ENCODE peak calls at places on chromosome 13, in seven cellular contexts. E, T, D, V, R, A and W are unnamed samples.

GRCh38 chr13:60328073-60328472 is 68.9 kb upstream of the TDRD3 start:
- DNase-seq in E (peak), T (no peak), D (no peak), V (no peak), R (no peak), A (no peak), W (no peak)

GRCh38 chr13:73223372-73223781 is 164.6 kb downstream of the KLF5 start:
- DNase-seq in E (no peak), T (no peak), D (peak), V (no peak), R (no peak), A (no peak), W (no peak)

GRCh38 chr13:29849071-29849541 is 1.3 kb downstream of the UBL3 start:
- DNase-seq in E (peak), T (peak), D (peak), V (no peak), R (peak), A (no peak), W (no peak)

GRCh38 chr13:42039946-42040729 is 8.3 kb upstream of the DGKH start:
- DNase-seq in E (peak), T (peak), D (peak), V (peak), R (peak), A (peak), W (peak)

GRCh38 chr13:96958286-96958891 is 35.9 kb downstream of the OXGR1 start:
- DNase-seq in E (peak), T (peak), D (peak), V (peak), R (peak), A (peak), W (peak)

GRCh38 chr13:21670883-21671792 is at the start of gene FGF9:
- DNase-seq in E (peak), T (peak), D (peak), V (peak), R (peak), A (peak), W (peak)

GRCh38 chr13:44734204-44734707 is 158.1 kb upstream of the TSC22D1 start:
- DNase-seq in E (peak), T (no peak), D (peak), V (no peak), R (peak), A (no peak), W (peak)

GRCh38 chr13:112697756-112698655 is 8.2 kb downstream of the ATP11A start:
- DNase-seq in E (no peak), T (no peak), D (no peak), V (no peak), R (no peak), A (no peak), W (no peak)

GRCh38 chr13:83449666-83450395 is 432.4 kb downstream of the SLITRK1 start:
- DNase-seq in E (peak), T (no peak), D (peak), V (peak), R (no peak), A (no peak), W (peak)

GRCh38 chr13:109568273-109568900 is 218.0 kb downstream of the IRS2 start:
- DNase-seq in E (peak), T (no peak), D (no peak), V (no peak), R (no peak), A (no peak), W (no peak)

GRCh38 chr13:85586422-85586831 is 212.8 kb downstream of the SLITRK6 start:
- DNase-seq in E (peak), T (no peak), D (peak), V (peak), R (no peak), A (no peak), W (peak)

GRCh38 chr13:49714757-49715156 is 23.5 kb upstream of the EBPL start:
- DNase-seq in E (no peak), T (no peak), D (no peak), V (no peak), R (no peak), A (no peak), W (no peak)

GRCh38 chr13:59230484-59231264 is 933.1 kb downstream of the DIAPH3 start:
- DNase-seq in E (no peak), T (no peak), D (no peak), V (no peak), R (no peak), A (no peak), W (no peak)

GRCh38 chr13:59236979-59237378 is 926.7 kb downstream of the DIAPH3 start:
- DNase-seq in E (no peak), T (no peak), D (no peak), V (no peak), R (no peak), A (no peak), W (no peak)

DNA sequence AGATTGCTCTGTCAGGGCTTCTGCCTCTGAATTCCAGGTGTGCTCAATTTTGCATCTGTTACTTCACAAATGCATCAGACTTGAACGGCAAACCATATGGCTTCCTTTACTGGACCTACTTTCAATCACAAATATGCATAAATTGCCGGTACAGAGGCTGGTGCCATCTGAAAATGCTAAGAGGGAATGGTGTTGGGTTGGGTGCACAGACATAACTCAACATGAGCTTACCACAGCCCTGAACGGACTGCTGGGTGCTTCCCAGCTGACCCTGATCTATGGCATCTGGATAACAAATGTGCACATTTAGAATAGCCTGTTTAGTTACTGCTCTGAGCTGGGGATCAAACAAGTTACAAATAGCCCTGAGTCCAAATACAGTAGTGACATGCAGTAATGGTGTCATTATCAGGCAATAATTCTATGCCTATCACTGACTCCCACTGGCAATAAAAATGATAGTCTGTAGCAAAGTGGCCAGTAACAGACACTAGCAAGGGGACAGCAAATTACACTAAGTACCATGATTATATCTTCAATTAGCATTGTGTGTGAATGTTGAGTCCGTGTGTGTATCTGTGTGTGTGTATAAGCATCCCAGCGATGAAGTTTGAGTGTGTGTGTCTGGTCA is 927.3 kb downstream of the DIAPH3 start:
- DNase-seq in E (no peak), T (no peak), D (no peak), V (no peak), R (no peak), A (no peak), W (no peak)
- TF ChIP-seq CTCF in E (no peak), T (no peak), D (no peak), V (no peak), R (no peak), A (no peak), W (no peak)

DNA sequence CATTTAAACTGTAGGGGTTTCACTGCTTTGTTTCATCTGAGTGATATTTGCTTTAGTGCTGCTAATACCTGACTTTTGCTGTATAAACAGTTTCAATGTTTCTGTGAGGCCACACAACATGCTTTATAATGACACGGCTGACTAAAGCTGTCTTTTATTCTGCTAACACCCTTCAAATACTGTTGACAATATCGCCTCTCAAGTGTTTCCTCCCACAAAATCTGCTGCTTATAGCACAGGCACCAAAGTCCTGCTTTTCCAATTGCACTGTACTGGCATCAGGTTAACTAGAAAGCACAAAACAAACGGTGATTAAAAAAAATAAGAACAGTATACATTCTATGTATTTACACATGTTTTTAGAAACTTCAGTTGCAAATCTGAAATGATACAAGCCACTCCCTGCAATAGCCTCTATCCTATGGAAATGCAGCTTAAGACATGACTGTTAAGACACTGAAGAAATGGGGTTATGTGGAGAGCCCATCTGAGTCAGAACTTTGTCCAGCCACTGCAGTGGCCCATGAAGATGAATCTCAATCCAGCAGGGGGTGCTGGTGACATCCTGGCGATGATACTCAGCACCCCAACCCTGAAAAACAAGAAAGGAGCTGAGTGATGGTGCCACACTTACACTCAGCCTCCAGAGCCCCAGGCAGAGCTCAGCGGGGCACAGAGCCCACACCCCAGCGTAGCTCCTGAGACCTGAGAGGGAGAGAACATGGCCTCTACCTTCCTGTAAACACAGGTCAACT is 29.4 kb downstream of the RFXAP start:
- DNase-seq in E (peak), T (no peak), D (no peak), V (no peak), R (no peak), A (no peak), W (no peak)
- TF ChIP-seq CTCF in E (no peak), T (peak), D (no peak), V (no peak), R (no peak), A (no peak), W (peak)

GRCh38 chr13:26037302-26037701 is 14.5 kb downstream of the SHISA2 start:
- DNase-seq in E (peak), T (peak), D (peak), V (no peak), R (no peak), A (no peak), W (no peak)
- TF ChIP-seq CTCF in E (peak), T (peak), D (peak), V (peak), R (no peak), A (peak), W (peak)

GRCh38 chr13:51731759-51732158 is 72.2 kb downstream of the DHRS12 start:
- DNase-seq in E (peak), T (no peak), D (no peak), V (no peak), R (no peak), A (no peak), W (peak)
- TF ChIP-seq CTCF in E (peak), T (no peak), D (no peak), V (no peak), R (peak), A (no peak), W (peak)

DNA sequence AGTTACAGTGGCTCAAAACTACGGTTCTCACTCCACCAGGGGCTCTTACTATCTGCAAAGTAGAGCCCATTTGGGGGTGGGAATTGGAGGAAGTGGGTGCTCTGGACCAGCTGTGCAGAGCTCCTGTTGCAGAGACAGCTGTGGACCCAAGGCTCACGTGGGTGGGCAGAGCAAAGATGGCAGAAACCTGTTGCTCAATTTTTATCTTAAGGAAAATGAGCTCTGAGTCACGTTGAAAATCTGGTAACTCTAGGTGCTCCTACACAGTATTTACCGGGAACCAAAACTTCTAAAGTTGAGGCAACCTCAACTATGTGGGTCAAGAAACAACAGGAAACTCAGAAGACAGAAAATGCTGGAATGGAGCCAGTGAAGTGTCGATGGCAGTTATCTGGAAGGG is 30.2 kb upstream of the SLC15A1 start:
- DNase-seq in E (peak), T (no peak), D (peak), V (no peak), R (no peak), A (no peak), W (no peak)
- TF ChIP-seq CTCF in E (no peak), T (no peak), D (no peak), V (no peak), R (no peak), A (no peak), W (no peak)

DNA sequence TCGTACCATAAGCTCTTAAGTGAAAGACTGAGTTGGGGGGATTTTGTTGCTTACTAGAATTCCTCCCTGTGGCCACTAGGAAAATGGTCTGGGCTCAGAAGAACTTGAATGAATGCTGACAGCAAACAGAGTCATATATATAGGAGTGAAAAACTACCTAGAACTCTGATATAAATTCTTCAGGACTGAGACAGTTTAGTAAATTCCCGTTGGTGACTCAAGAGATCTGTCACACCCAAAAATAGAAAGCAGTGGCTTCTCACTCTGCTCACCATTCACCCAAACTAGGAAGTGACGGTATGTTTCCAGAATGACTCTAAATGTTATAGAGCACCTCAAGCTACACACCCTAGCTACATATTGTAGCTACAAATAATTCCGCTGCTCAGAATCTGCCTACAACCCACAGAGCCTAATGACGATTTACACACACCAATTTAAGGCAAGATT is 116.2 kb downstream of the TBC1D4 start:
- DNase-seq in E (peak), T (no peak), D (peak), V (peak), R (no peak), A (no peak), W (peak)
- TF ChIP-seq CTCF in E (peak), T (no peak), D (peak), V (no peak), R (no peak), A (no peak), W (peak)

DNA sequence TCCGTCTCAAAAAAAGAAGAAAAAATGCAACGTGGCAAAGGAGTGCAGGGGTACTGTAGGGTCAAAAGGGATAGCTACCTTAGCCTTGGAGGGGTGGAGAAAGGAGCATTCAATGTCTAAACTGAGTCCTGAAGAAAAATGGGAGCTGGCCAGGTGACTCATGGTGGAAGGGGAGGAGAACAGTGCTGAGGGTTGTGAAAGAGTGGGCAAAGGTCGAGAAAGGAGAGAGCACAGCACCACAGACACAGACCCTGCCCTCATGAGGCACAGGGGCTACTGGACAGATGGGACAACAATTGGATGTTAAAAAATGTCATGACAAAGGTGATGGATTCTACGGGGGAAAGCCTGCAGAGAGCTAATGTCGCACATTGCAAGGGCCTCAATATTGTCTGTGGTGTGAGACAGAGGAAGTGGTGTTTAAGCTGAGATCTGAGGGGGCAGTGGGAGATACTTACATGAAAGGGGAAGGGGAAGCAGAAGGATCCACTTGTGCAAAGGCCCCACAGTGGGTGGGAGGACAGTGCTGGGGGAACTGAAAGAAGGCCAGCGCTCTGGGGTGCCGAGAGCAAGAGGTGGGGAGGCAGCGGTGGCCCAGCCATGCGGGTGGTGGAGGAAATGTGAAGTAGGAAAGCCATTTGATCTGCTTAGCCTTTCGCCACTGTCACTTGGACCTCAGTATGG is 42.9 kb upstream of the URAD start:
- DNase-seq in E (no peak), T (no peak), D (no peak), V (no peak), R (no peak), A (no peak), W (no peak)
- TF ChIP-seq CTCF in E (no peak), T (no peak), D (no peak), V (no peak), R (no peak), A (no peak), W (no peak)

GRCh38 chr13:37608750-37609339 is 10.3 kb upstream of the POSTN start:
- DNase-seq in E (peak), T (no peak), D (no peak), V (no peak), R (no peak), A (no peak), W (no peak)
- TF ChIP-seq CTCF in E (peak), T (peak), D (peak), V (peak), R (no peak), A (peak), W (peak)

GRCh38 chr13:70310720-70311119 is 202.5 kb upstream of the KLHL1 start:
- DNase-seq in E (no peak), T (peak), D (peak), V (peak), R (peak), A (peak), W (no peak)
- TF ChIP-seq CTCF in E (no peak), T (no peak), D (peak), V (peak), R (peak), A (peak), W (no peak)

GRCh38 chr13:103730407-103730806 is 664.2 kb upstream of the SLC10A2 start:
- DNase-seq in E (no peak), T (no peak), D (no peak), V (no peak), R (no peak), A (no peak), W (no peak)

GRCh38 chr13:103726808-103727207 is 660.6 kb upstream of the SLC10A2 start:
- DNase-seq in E (no peak), T (no peak), D (no peak), V (no peak), R (no peak), A (no peak), W (no peak)

GRCh38 chr13:103731959-103732358 is 665.7 kb upstream of the SLC10A2 start:
- DNase-seq in E (no peak), T (no peak), D (no peak), V (no peak), R (no peak), A (no peak), W (no peak)
- TF ChIP-seq CTCF in E (no peak), T (no peak), D (no peak), V (no peak), R (no peak), A (no peak), W (no peak)